ENCODE peak calls at places on chromosomes 4 and X, in nine cellular contexts. G is dermis microvascular lymphatic vessel endothelial cell; D is left lobe of liver; Q is GM18507; S is HEK293T; Y is stimulated activated CD4-positive, alpha-beta T cell treated with anti-CD3 and anti-CD28 coated beads, Interleukin-1b, Interleukin-23, amount 100 ng/mL, for 1 hour; Z is activated effector memory CD4-positive, alpha-beta T cell treated with anti-CD3 and anti-CD28 coated beads, Interleukin-2, amount 50 U/mL, for 16 hours; N is ACHN; H is DMS153. I is an unnamed sample.

GRCh38 chrX:21683910-21684309 is 25.8 kb upstream of the KLHL34 start:
- DNase-seq in G (no peak), D (no peak), Q (no peak), S (no peak), Y (no peak), Z (no peak), N (no peak), H (no peak), I (no peak)

GRCh38 chr4:138669479-138670165 is 346.0 kb upstream of the NOCT start:
- DNase-seq in G (no peak), D (no peak), Q (no peak), S (no peak), Y (no peak), Z (no peak), N (no peak), H (no peak), I (no peak)

GRCh38 chrX:106144755-106145639 is 23.1 kb upstream of the PWWP3B start:
- DNase-seq in G (no peak), D (peak), Q (no peak), S (no peak), Y (no peak), Z (no peak), N (no peak), H (no peak), I (no peak)

GRCh38 chr4:159174645-159175147 is 71.8 kb downstream of the RAPGEF2 start:
- DNase-seq in G (no peak), D (no peak), Q (no peak), S (no peak), Y (no peak), Z (no peak), N (no peak), H (no peak), I (no peak)

GRCh38 chrX:138954976-138955375 is 243.5 kb upstream of the FGF13 start:
- DNase-seq in G (no peak), D (no peak), Q (no peak), S (no peak), Y (no peak), Z (no peak), N (no peak), H (no peak), I (no peak)

GRCh38 chr4:7815562-7815961 is 124.1 kb downstream of the AFAP1 start:
- DNase-seq in G (peak), D (no peak), Q (no peak), S (no peak), Y (no peak), Z (no peak), N (no peak), H (no peak), I (no peak)

GRCh38 chrX:23980063-23980462 is 46.9 kb downstream of the KLHL15 start:
- DNase-seq in G (no peak), D (no peak), Q (no peak), S (no peak), Y (no peak), Z (no peak), N (no peak), H (no peak), I (no peak)

GRCh38 chrX:69024931-69025330 is 140.3 kb downstream of the PJA1 start:
- DNase-seq in G (no peak), D (no peak), Q (no peak), S (peak), Y (no peak), Z (no peak), N (no peak), H (no peak), I (peak)

GRCh38 chr4:114654607-114655006 is 56.0 kb downstream of the UGT8 start:
- DNase-seq in G (no peak), D (no peak), Q (no peak), S (no peak), Y (no peak), Z (no peak), N (no peak), H (no peak), I (no peak)

GRCh38 chrX:8749697-8750096 is 17.8 kb upstream of the ANOS1 start:
- DNase-seq in G (no peak), D (no peak), Q (no peak), S (no peak), Y (no peak), Z (no peak), N (peak), H (no peak), I (no peak)

GRCh38 chrX:144896323-144896722 is 351.0 kb upstream of the SPANXN1 start:
- DNase-seq in G (no peak), D (no peak), Q (no peak), S (no peak), Y (no peak), Z (no peak), N (no peak), H (no peak), I (no peak)

GRCh38 chr4:54234497-54235205 is 5.6 kb downstream of the PDGFRA start:
- DNase-seq in G (no peak), D (no peak), Q (no peak), S (no peak), Y (no peak), Z (no peak), N (no peak), H (no peak), I (no peak)

GRCh38 chr4:13642576-13642975 is 15.1 kb upstream of the BOD1L1 start:
- DNase-seq in G (no peak), D (no peak), Q (no peak), S (no peak), Y (no peak), Z (no peak), N (no peak), H (no peak), I (no peak)

GRCh38 chr4:140037353-140038030 is 116.5 kb downstream of the MAML3 start:
- DNase-seq in G (peak), D (no peak), Q (no peak), S (no peak), Y (no peak), Z (no peak), N (no peak), H (no peak), I (no peak)

GRCh38 chrX:9342581-9343051 is 122.2 kb upstream of the TBL1X start:
- DNase-seq in G (peak), D (peak), Q (no peak), S (peak), Y (no peak), Z (peak), N (peak), H (peak), I (peak)

GRCh38 chr4:113256946-113257345 is 207.5 kb downstream of the ANK2 start:
- DNase-seq in G (no peak), D (no peak), Q (no peak), S (no peak), Y (no peak), Z (no peak), N (no peak), H (no peak), I (no peak)

GRCh38 chr4:47217291-47217690 is 185.9 kb downstream of the GABRB1 start:
- DNase-seq in G (no peak), D (no peak), Q (no peak), S (no peak), Y (no peak), Z (no peak), N (no peak), H (no peak), I (no peak)

GRCh38 chr4:110792036-110792435 is 169.2 kb upstream of the PITX2 start:
- DNase-seq in G (no peak), D (no peak), Q (no peak), S (no peak), Y (no peak), Z (no peak), N (no peak), H (no peak), I (no peak)